ENCODE peak calls at places on chromosomes 7 and 10, in seven cellular contexts. G is OCI-LY7, C is neural progenitor cell, R is mammary epithelial cell, D is PC-3, L is GM23248, P is H9. N is an unnamed sample. For H3K9me3 and H3K79me2, the result is how much of the 10 kb centered on the place peaks cover.

GRCh38 chr10:89283988-89284475 is 17.8 kb upstream of the IFIT2 start:
- DNase-seq in G (no peak), C (peak), R (peak), D (peak), L (peak), P (peak), N (no peak)

GRCh38 chr10:121596668-121597503 is 1.4 kb downstream of the FGFR2 start:
- DNase-seq in G (no peak), C (peak), R (peak), D (no peak), L (peak), P (peak), N (no peak)

GRCh38 chr10:91251430-91252056 is 31.1 kb downstream of the PCGF5 start:
- DNase-seq in G (peak), C (peak), R (peak), D (peak), L (peak), P (no peak), N (peak)

GRCh38 chr7:17244786-17245185 is 53.7 kb upstream of the AHR start:
- DNase-seq in G (no peak), C (no peak), R (no peak), D (no peak), L (no peak), P (no peak), N (no peak)

GRCh38 chr7:1106783-1107421 is 19.0 kb downstream of the GPER1 start:
- DNase-seq in G (no peak), C (no peak), R (no peak), D (no peak), L (no peak), P (no peak), N (no peak)

GRCh38 chr7:43878867-43879266 is 9.6 kb upstream of the MRPS24 start:
- DNase-seq in G (no peak), C (no peak), R (no peak), D (no peak), L (peak), P (no peak), N (no peak)

GRCh38 chr7:36366005-36366583 is 23.6 kb upstream of the ANLN start:
- DNase-seq in G (no peak), C (no peak), R (no peak), D (no peak), L (no peak), P (no peak), N (no peak)

GRCh38 chr7:55048221-55048859 is 29.5 kb downstream of the EGFR start:
- DNase-seq in G (no peak), C (no peak), R (no peak), D (peak), L (no peak), P (no peak), N (no peak)

GRCh38 chr10:29131952-29132820 is 156.7 kb upstream of the LYZL1 start:
- DNase-seq in G (no peak), C (no peak), R (no peak), D (peak), L (peak), P (no peak), N (no peak)

GRCh38 chr7:22176791-22177412 is 180.1 kb downstream of the RAPGEF5 start:
- DNase-seq in G (no peak), C (no peak), R (peak), D (peak), L (no peak), P (no peak), N (no peak)

GRCh38 chr7:14837216-14837615 is 65.3 kb downstream of the DGKB start:
- DNase-seq in G (no peak), C (no peak), R (no peak), D (peak), L (peak), P (no peak), N (no peak)

GRCh38 chr10:99394256-99394655 is 36.2 kb downstream of the GOT1 start:
- DNase-seq in G (no peak), C (no peak), R (peak), D (no peak), L (no peak), P (no peak), N (peak)

GRCh38 chr10:132319853-132320669 is 11.9 kb upstream of the LRRC27 start:
- DNase-seq in G (no peak), C (no peak), R (peak), D (peak), L (peak), P (no peak), N (no peak)

GRCh38 chr10:24958701-24959392 is 6.4 kb upstream of the PRTFDC1 start:
- DNase-seq in G (no peak), C (no peak), R (peak), D (no peak), L (peak), P (no peak), N (no peak)

GRCh38 chr7:18866359-18867036 is 250.9 kb downstream of the TWIST1 start:
- DNase-seq in G (no peak), C (no peak), R (peak), D (peak), L (peak), P (no peak), N (peak)

GRCh38 chr7:19707240-19707639 is 1.6 kb downstream of the POLR1F start:
- DNase-seq in G (no peak), C (no peak), R (no peak), D (no peak), L (peak), P (no peak), N (no peak)

GRCh38 chr10:77159538-77160110 is 478.0 kb downstream of the KCNMA1 start:
- DNase-seq in G (no peak), C (no peak), R (peak), D (no peak), L (peak), P (no peak), N (no peak)

DNA sequence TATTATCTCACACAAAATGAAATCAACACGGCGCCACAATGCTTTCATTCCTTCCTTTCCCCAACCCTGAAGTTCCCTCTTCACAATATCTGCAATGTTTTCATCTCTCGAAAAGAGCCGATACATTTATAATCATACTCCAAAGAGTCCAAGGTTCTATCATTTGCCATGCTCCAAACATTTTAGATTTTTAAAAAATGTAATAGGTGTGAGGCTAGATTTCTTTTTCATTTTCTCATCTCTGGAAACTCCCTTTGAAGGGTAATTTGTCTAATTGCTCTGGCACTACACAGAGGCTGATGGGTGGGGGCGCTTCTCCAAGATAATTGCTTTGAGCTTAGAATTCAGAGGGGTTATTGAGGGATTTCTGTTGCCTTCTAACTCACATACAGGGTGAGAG is 4.9 kb downstream of the DLX5 start:
- DNase-seq in G (no peak), C (no peak), R (no peak), D (no peak), L (no peak), P (no peak), N (no peak)
- H3K9me3 ChIP-seq in G (under half), C (under half), R (under half), D (under half), L (under half), P (under half), N (under half)

DNA sequence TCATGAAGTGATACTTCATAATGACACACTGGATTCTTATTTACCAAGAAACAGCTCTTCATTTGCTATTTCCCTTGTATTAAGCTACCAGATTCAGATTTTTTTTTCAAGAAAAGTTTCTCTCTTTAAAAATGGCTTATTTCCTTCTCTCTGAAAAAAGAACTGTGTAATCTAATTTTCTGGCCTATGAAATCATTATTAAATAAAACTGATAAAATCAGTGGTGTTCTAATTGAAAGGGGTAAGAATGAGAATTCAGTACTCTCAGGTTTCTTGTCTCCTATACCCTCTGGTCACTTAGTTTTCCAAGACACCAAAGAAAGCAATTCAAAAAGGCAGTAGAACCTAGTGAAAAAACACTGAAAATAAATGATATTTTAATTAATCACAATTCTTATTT is 10.3 kb downstream of the JMJD1C start:
- DNase-seq in G (no peak), C (no peak), R (no peak), D (no peak), L (no peak), P (no peak), N (no peak)
- H3K79me2 ChIP-seq in G (under half), C (half or more), R (half or more), D (half or more), L (half or more), P (under half), N (half or more)

GRCh38 chr7:99204078-99204477 is 3.8 kb downstream of the KPNA7 start:
- DNase-seq in G (no peak), C (no peak), R (no peak), D (peak), L (peak), P (no peak), N (no peak)
- H3K9me3 ChIP-seq in G (under half), C (under half), R (under half), D (under half), L (under half), P (under half), N (under half)

GRCh38 chr7:139359366-139360209 is at the start of gene LUC7L2:
- DNase-seq in G (peak), C (peak), R (peak), D (peak), L (peak), P (peak), N (peak)
- H3K79me2 ChIP-seq in G (half or more), C (half or more), R (half or more), D (half or more), L (half or more), P (under half), N (under half)

DNA sequence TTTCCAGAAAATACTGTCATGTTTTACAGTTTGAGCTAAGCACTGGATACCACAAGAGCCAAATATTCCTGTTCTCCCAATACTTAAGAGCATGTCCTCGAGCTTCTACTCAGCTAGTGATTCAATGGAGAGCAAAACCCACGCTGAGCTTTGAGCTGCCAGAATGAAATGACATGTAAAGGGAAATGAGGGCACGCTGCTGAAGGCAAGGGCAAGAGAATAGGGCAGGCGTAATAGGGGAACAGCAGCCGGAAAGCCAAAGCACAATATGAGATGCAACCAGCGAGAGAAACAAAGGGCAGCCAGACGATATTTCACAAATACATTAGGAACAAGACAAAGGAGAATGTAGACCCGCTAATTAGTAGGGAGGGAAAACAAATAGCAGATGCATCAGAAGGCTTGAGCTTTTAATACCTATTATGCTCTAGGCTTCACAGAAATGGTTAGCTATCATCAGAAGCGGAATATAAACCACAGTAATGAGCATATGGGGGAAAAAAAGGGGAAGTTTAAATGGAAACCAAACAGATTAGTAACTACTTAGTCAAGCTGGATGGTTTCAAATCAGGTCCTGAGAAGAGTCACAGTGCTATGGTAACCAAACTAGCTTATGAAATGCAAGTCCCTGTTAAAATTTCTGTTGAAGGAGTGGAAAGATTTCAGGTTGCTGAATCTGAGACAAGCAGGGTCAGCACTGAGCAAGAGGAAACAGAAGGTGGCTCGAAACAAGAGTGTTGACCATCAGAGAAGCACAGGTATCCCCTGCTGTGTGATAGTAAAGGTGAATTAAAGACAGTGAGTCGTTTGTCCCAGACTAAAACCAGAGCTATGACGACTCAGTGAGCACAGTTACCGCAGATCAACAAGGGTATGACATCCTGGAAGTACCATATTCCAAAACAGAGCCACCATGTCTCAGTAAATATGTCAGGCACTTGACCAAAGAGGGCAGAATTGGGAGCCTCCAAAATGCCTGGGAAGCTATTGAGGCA is 497.0 kb upstream of the CELF2 start:
- DNase-seq in G (peak), C (peak), R (no peak), D (no peak), L (peak), P (no peak), N (no peak)
- H3K9me3 ChIP-seq in G (under half), C (under half), R (under half), D (under half), L (under half), P (under half), N (under half)

GRCh38 chr7:151924508-151924907 is 31.7 kb upstream of the GALNTL5 start:
- DNase-seq in G (no peak), C (no peak), R (no peak), D (no peak), L (no peak), P (no peak), N (no peak)

GRCh38 chr7:151927011-151927410 is 29.2 kb upstream of the GALNTL5 start:
- DNase-seq in G (no peak), C (no peak), R (no peak), D (no peak), L (no peak), P (no peak), N (no peak)

GRCh38 chr7:151925446-151926335 is 30.6 kb upstream of the GALNTL5 start:
- DNase-seq in G (no peak), C (no peak), R (no peak), D (peak), L (peak), P (no peak), N (no peak)

GRCh38 chr7:151927540-151927939 is 28.7 kb upstream of the GALNTL5 start:
- DNase-seq in G (no peak), C (no peak), R (no peak), D (no peak), L (no peak), P (no peak), N (no peak)

GRCh38 chr7:151926336-151926712 is 29.9 kb upstream of the GALNTL5 start:
- DNase-seq in G (no peak), C (no peak), R (no peak), D (no peak), L (no peak), P (no peak), N (no peak)
- H3K79me2 ChIP-seq in G (under half), C (under half), R (under half), D (under half), L (under half), P (under half), N (under half)

GRCh38 chr10:131085586-131085860 is 226.0 kb downstream of the TCERG1L start:
- DNase-seq in G (no peak), C (no peak), R (no peak), D (no peak), L (no peak), P (no peak), N (no peak)
- H3K9me3 ChIP-seq in G (under half), C (under half), R (half or more), D (under half), L (under half), P (under half), N (under half)

GRCh38 chr10:73774637-73775036 is 7.2 kb upstream of the CHCHD1 start:
- DNase-seq in G (peak), C (no peak), R (peak), D (peak), L (peak), P (no peak), N (no peak)
- H3K79me2 ChIP-seq in G (half or more), C (half or more), R (half or more), D (half or more), L (half or more), P (under half), N (under half)

GRCh38 chr7:157886711-157887110 is 549.9 kb downstream of the DNAJB6 start:
- DNase-seq in G (no peak), C (no peak), R (no peak), D (no peak), L (no peak), P (no peak), N (no peak)

GRCh38 chr7:157885140-157885539 is 548.3 kb downstream of the DNAJB6 start:
- DNase-seq in G (no peak), C (no peak), R (no peak), D (no peak), L (no peak), P (no peak), N (no peak)

GRCh38 chr7:157886261-157886660 is 549.5 kb downstream of the DNAJB6 start:
- DNase-seq in G (no peak), C (no peak), R (no peak), D (no peak), L (no peak), P (no peak), N (no peak)

GRCh38 chr7:157888579-157888978 is 551.8 kb downstream of the DNAJB6 start:
- DNase-seq in G (no peak), C (no peak), R (no peak), D (no peak), L (no peak), P (no peak), N (no peak)

GRCh38 chr7:157887400-157887799 is 550.6 kb downstream of the DNAJB6 start:
- DNase-seq in G (no peak), C (no peak), R (no peak), D (no peak), L (no peak), P (no peak), N (no peak)
- H3K9me3 ChIP-seq in G (under half), C (under half), R (under half), D (under half), L (under half), P (under half), N (under half)

GRCh38 chr10:75226055-75226454 is 9.7 kb downstream of the COMTD1 start:
- DNase-seq in G (no peak), C (no peak), R (no peak), D (no peak), L (no peak), P (no peak), N (no peak)
- H3K79me2 ChIP-seq in G (half or more), C (half or more), R (half or more), D (half or more), L (half or more), P (under half), N (half or more)

N was measured in keratinocyte.